ENCODE peak calls at places on chromosomes 7 and 10, in nine cellular contexts. One of them, this sample, is unnamed.

GRCh38 chr10:51528527-51528926 is 170.9 kb downstream of the CSTF2T start:
- DNase-seq in spleen: no peak
- DNase-seq in activated naive CD4-positive, alpha-beta T cell: no peak
- DNase-seq in WTC11: no peak
- DNase-seq in A172: no peak
- DNase-seq in left ventricle myocardium inferior: no peak
- DNase-seq in bronchial epithelial cell: no peak
- DNase-seq in heart right ventricle: no peak
- DNase-seq in NCI-H1694: no peak
- DNase-seq in this sample: no peak

GRCh38 chr10:536371-536925 is 153.0 kb downstream of the DIP2C start:
- DNase-seq in left ventricle myocardium inferior: no peak
- DNase-seq in WTC11: no peak
- DNase-seq in bronchial epithelial cell: no peak
- DNase-seq in spleen: no peak
- DNase-seq in NCI-H1694: no peak
- DNase-seq in A172: no peak
- DNase-seq in heart right ventricle: no peak
- DNase-seq in activated naive CD4-positive, alpha-beta T cell: no peak
- DNase-seq in this sample: no peak

GRCh38 chr10:28627102-28627501 is 50.2 kb upstream of the BAMBI start:
- DNase-seq in A172: no peak
- DNase-seq in spleen: no peak
- DNase-seq in heart right ventricle: no peak
- DNase-seq in NCI-H1694: no peak
- DNase-seq in WTC11: no peak
- DNase-seq in activated naive CD4-positive, alpha-beta T cell: no peak
- DNase-seq in left ventricle myocardium inferior: no peak
- DNase-seq in bronchial epithelial cell: no peak
- DNase-seq in this sample: no peak

GRCh38 chr7:153604-154003 is 38.8 kb upstream of the FAM20C start:
- DNase-seq in spleen: peak
- DNase-seq in NCI-H1694: no peak
- DNase-seq in activated naive CD4-positive, alpha-beta T cell: no peak
- DNase-seq in A172: no peak
- DNase-seq in left ventricle myocardium inferior: no peak
- DNase-seq in WTC11: no peak
- DNase-seq in heart right ventricle: no peak
- DNase-seq in bronchial epithelial cell: no peak
- DNase-seq in this sample: peak

GRCh38 chr7:102908676-102909075 is 4.1 kb upstream of the LRRC17 start:
- DNase-seq in activated naive CD4-positive, alpha-beta T cell: no peak
- DNase-seq in bronchial epithelial cell: no peak
- DNase-seq in heart right ventricle: no peak
- DNase-seq in WTC11: no peak
- DNase-seq in A172: no peak
- DNase-seq in left ventricle myocardium inferior: no peak
- DNase-seq in spleen: no peak
- DNase-seq in NCI-H1694: no peak
- DNase-seq in this sample: no peak

GRCh38 chr7:121755818-121756501 is 117.0 kb upstream of the PTPRZ1 start:
- DNase-seq in spleen: no peak
- DNase-seq in NCI-H1694: no peak
- DNase-seq in WTC11: no peak
- DNase-seq in heart right ventricle: no peak
- DNase-seq in bronchial epithelial cell: no peak
- DNase-seq in left ventricle myocardium inferior: no peak
- DNase-seq in activated naive CD4-positive, alpha-beta T cell: no peak
- DNase-seq in A172: no peak
- DNase-seq in this sample: no peak

GRCh38 chr10:126953886-126954285 is 48.7 kb downstream of the DOCK1 start:
- DNase-seq in A172: no peak
- DNase-seq in activated naive CD4-positive, alpha-beta T cell: no peak
- DNase-seq in bronchial epithelial cell: no peak
- DNase-seq in left ventricle myocardium inferior: no peak
- DNase-seq in NCI-H1694: no peak
- DNase-seq in WTC11: no peak
- DNase-seq in heart right ventricle: no peak
- DNase-seq in spleen: no peak
- DNase-seq in this sample: no peak

GRCh38 chr10:131453772-131454634 is 142.5 kb upstream of the TCERG1L start:
- DNase-seq in activated naive CD4-positive, alpha-beta T cell: peak
- DNase-seq in left ventricle myocardium inferior: peak
- DNase-seq in spleen: no peak
- DNase-seq in A172: no peak
- DNase-seq in WTC11: peak
- DNase-seq in NCI-H1694: peak
- DNase-seq in bronchial epithelial cell: no peak
- DNase-seq in heart right ventricle: peak
- DNase-seq in this sample: peak

GRCh38 chr10:129854796-129855705 is 109.0 kb downstream of the EBF3 start:
- DNase-seq in A172: no peak
- DNase-seq in WTC11: no peak
- DNase-seq in heart right ventricle: no peak
- DNase-seq in NCI-H1694: no peak
- DNase-seq in spleen: no peak
- DNase-seq in bronchial epithelial cell: no peak
- DNase-seq in activated naive CD4-positive, alpha-beta T cell: no peak
- DNase-seq in left ventricle myocardium inferior: no peak
- DNase-seq in this sample: no peak

GRCh38 chr7:121605297-121605640 is 209.2 kb upstream of the FAM3C start:
- DNase-seq in left ventricle myocardium inferior: no peak
- DNase-seq in bronchial epithelial cell: peak
- DNase-seq in NCI-H1694: peak
- DNase-seq in activated naive CD4-positive, alpha-beta T cell: no peak
- DNase-seq in heart right ventricle: no peak
- DNase-seq in A172: peak
- DNase-seq in WTC11: no peak
- DNase-seq in spleen: no peak
- DNase-seq in this sample: no peak

GRCh38 chr10:22343761-22344160 is 1.5 kb upstream of the SPAG6 start:
- DNase-seq in left ventricle myocardium inferior: no peak
- DNase-seq in WTC11: no peak
- DNase-seq in spleen: no peak
- DNase-seq in bronchial epithelial cell: no peak
- DNase-seq in NCI-H1694: no peak
- DNase-seq in A172: no peak
- DNase-seq in heart right ventricle: no peak
- DNase-seq in activated naive CD4-positive, alpha-beta T cell: no peak
- DNase-seq in this sample: no peak

GRCh38 chr10:1462994-1463633 is 274.2 kb downstream of the ADARB2 start:
- DNase-seq in bronchial epithelial cell: no peak
- DNase-seq in WTC11: no peak
- DNase-seq in A172: no peak
- DNase-seq in activated naive CD4-positive, alpha-beta T cell: no peak
- DNase-seq in spleen: no peak
- DNase-seq in heart right ventricle: no peak
- DNase-seq in NCI-H1694: no peak
- DNase-seq in left ventricle myocardium inferior: no peak
- DNase-seq in this sample: no peak

GRCh38 chr7:40921589-40922315 is 781.1 kb downstream of the INHBA start:
- DNase-seq in spleen: no peak
- DNase-seq in heart right ventricle: no peak
- DNase-seq in left ventricle myocardium inferior: no peak
- DNase-seq in activated naive CD4-positive, alpha-beta T cell: no peak
- DNase-seq in NCI-H1694: no peak
- DNase-seq in WTC11: no peak
- DNase-seq in A172: no peak
- DNase-seq in bronchial epithelial cell: peak
- DNase-seq in this sample: no peak

GRCh38 chr7:102024769-102025391 is 207.5 kb downstream of the CUX1 start:
- DNase-seq in bronchial epithelial cell: no peak
- DNase-seq in A172: no peak
- DNase-seq in left ventricle myocardium inferior: peak
- DNase-seq in NCI-H1694: no peak
- DNase-seq in spleen: peak
- DNase-seq in activated naive CD4-positive, alpha-beta T cell: no peak
- DNase-seq in WTC11: no peak
- DNase-seq in heart right ventricle: peak
- DNase-seq in this sample: peak

GRCh38 chr7:132516042-132516840 is 60.0 kb downstream of the PLXNA4 start:
- DNase-seq in WTC11: no peak
- DNase-seq in spleen: no peak
- DNase-seq in bronchial epithelial cell: peak
- DNase-seq in activated naive CD4-positive, alpha-beta T cell: no peak
- DNase-seq in NCI-H1694: no peak
- DNase-seq in left ventricle myocardium inferior: no peak
- DNase-seq in heart right ventricle: peak
- DNase-seq in A172: peak
- DNase-seq in this sample: no peak

GRCh38 chr10:11292576-11293302 is 275.1 kb downstream of the CELF2 start:
- DNase-seq in heart right ventricle: no peak
- DNase-seq in left ventricle myocardium inferior: no peak
- DNase-seq in A172: no peak
- DNase-seq in spleen: no peak
- DNase-seq in bronchial epithelial cell: no peak
- DNase-seq in NCI-H1694: no peak
- DNase-seq in WTC11: no peak
- DNase-seq in activated naive CD4-positive, alpha-beta T cell: no peak
- DNase-seq in this sample: no peak

GRCh38 chr10:103626178-103626577 is 132.7 kb downstream of the NEURL1 start:
- DNase-seq in activated naive CD4-positive, alpha-beta T cell: no peak
- DNase-seq in left ventricle myocardium inferior: no peak
- DNase-seq in A172: no peak
- DNase-seq in WTC11: no peak
- DNase-seq in NCI-H1694: no peak
- DNase-seq in heart right ventricle: no peak
- DNase-seq in bronchial epithelial cell: no peak
- DNase-seq in spleen: no peak
- DNase-seq in this sample: peak

GRCh38 chr7:105934577-105935185 is 28.4 kb upstream of the CDHR3 start:
- DNase-seq in heart right ventricle: peak
- DNase-seq in left ventricle myocardium inferior: no peak
- DNase-seq in NCI-H1694: peak
- DNase-seq in activated naive CD4-positive, alpha-beta T cell: no peak
- DNase-seq in WTC11: peak
- DNase-seq in bronchial epithelial cell: peak
- DNase-seq in spleen: no peak
- DNase-seq in A172: peak
- DNase-seq in this sample: no peak

GRCh38 chr10:32038777-32039176 is 17.4 kb downstream of the KIF5B start:
- DNase-seq in WTC11: no peak
- DNase-seq in A172: no peak
- DNase-seq in left ventricle myocardium inferior: no peak
- DNase-seq in spleen: no peak
- DNase-seq in activated naive CD4-positive, alpha-beta T cell: no peak
- DNase-seq in heart right ventricle: no peak
- DNase-seq in bronchial epithelial cell: no peak
- DNase-seq in NCI-H1694: no peak
- DNase-seq in this sample: no peak